ENCODE peak calls at places on chromosome 3, in six cellular contexts. Y is BE2C, P is stomach, B is colonic mucosa, N is kidney, Z is endodermal cell. K is an unnamed sample.

GRCh38 chr3:48931944-48932580 is 13.4 kb downstream of the ARIH2 start:
- DNase-seq in Y (no peak), P (no peak), B (no peak), N (no peak), Z (no peak), K (no peak)

GRCh38 chr3:37492977-37493471 is 318.6 kb upstream of the LRRFIP2 start:
- DNase-seq in Y (peak; percentile 58), P (no peak), B (no peak), N (no peak), Z (no peak), K (peak; percentile 56)

GRCh38 chr3:125585595-125586223 is 9.6 kb downstream of the OSBPL11 start:
- DNase-seq in Y (peak; percentile 67), P (peak; percentile 62), B (peak; percentile 63), N (no peak), Z (peak; percentile 86), K (peak; percentile 76)

GRCh38 chr3:195009607-195010006 is 261.4 kb downstream of the XXYLT1 start:
- DNase-seq in Y (no peak), P (peak; percentile 24), B (no peak), N (no peak), Z (no peak), K (no peak)

GRCh38 chr3:134769469-134769868 is 25.6 kb upstream of the EPHB1 start:
- DNase-seq in Y (no peak), P (no peak), B (no peak), N (no peak), Z (no peak), K (no peak)

GRCh38 chr3:53633197-53633787 is 138.9 kb downstream of the CACNA1D start:
- DNase-seq in Y (no peak), P (no peak), B (peak; percentile 28), N (no peak), Z (no peak), K (no peak)

GRCh38 chr3:30810617-30811016 is 83.8 kb downstream of the GADL1 start:
- DNase-seq in Y (no peak), P (no peak), B (no peak), N (peak; percentile 66), Z (no peak), K (no peak)

GRCh38 chr3:75906555-75907112 is 121.3 kb upstream of the ZNF717 start:
- DNase-seq in Y (peak; percentile 58), P (no peak), B (no peak), N (peak; percentile 61), Z (peak; percentile 94), K (peak; percentile 91)

GRCh38 chr3:39021465-39022274 is 30.1 kb downstream of the SCN11A start:
- DNase-seq in Y (no peak), P (no peak), B (no peak), N (no peak), Z (no peak), K (no peak)

GRCh38 chr3:177729939-177730700 is 532.8 kb upstream of the TBL1XR1 start:
- DNase-seq in Y (peak; percentile 80), P (no peak), B (peak; percentile 23), N (peak; percentile 77), Z (no peak), K (no peak)

GRCh38 chr3:53085476-53085875 is 39.6 kb upstream of the SFMBT1 start:
- DNase-seq in Y (no peak), P (no peak), B (no peak), N (no peak), Z (no peak), K (no peak)

GRCh38 chr3:189824629-189825312 is 193.6 kb downstream of the TP63 start:
- DNase-seq in Y (no peak), P (no peak), B (no peak), N (no peak), Z (no peak), K (no peak)

GRCh38 chr3:134985841-134986520 is 190.9 kb downstream of the EPHB1 start:
- DNase-seq in Y (no peak), P (no peak), B (no peak), N (no peak), Z (no peak), K (no peak)

GRCh38 chr3:134677196-134677986 is 26.6 kb upstream of the KY start:
- DNase-seq in Y (no peak), P (no peak), B (peak; percentile 27), N (no peak), Z (peak; percentile 92), K (peak; percentile 69)

GRCh38 chr3:184371570-184372018 is 6.4 kb downstream of the THPO start:
- DNase-seq in Y (peak; percentile 82), P (peak; percentile 87), B (peak; percentile 76), N (peak; percentile 92), Z (peak; percentile 94), K (peak; percentile 84)

GRCh38 chr3:197960694-197961581 is 921 bp downstream of the LMLN start:
- DNase-seq in Y (no peak), P (no peak), B (no peak), N (no peak), Z (no peak), K (no peak)

GRCh38 chr3:172520332-172520831 is 2.8 kb downstream of the TNFSF10 start:
- DNase-seq in Y (no peak), P (no peak), B (peak; percentile 56), N (no peak), Z (no peak), K (no peak)

GRCh38 chr3:126538316-126538715 is 14.4 kb downstream of the CHST13 start:
- DNase-seq in Y (peak; percentile 11), P (no peak), B (no peak), N (peak; percentile 63), Z (no peak), K (no peak)

GRCh38 chr3:42037318-42037945 is 53.7 kb upstream of the TRAK1 start:
- DNase-seq in Y (no peak), P (no peak), B (peak; percentile 14), N (no peak), Z (no peak), K (no peak)

GRCh38 chr3:56205406-56205805 is 262.9 kb downstream of the ERC2 start:
- DNase-seq in Y (no peak), P (no peak), B (no peak), N (no peak), Z (no peak), K (no peak)

GRCh38 chr3:53067571-53067970 is 21.7 kb upstream of the SFMBT1 start:
- DNase-seq in Y (peak; percentile 23), P (no peak), B (no peak), N (no peak), Z (no peak), K (no peak)

GRCh38 chr3:143832433-143832832 is 15.8 kb downstream of the SLC9A9 start:
- DNase-seq in Y (no peak), P (no peak), B (no peak), N (no peak), Z (no peak), K (no peak)

GRCh38 chr3:33219175-33219487 is 521 bp upstream of the SUSD5 start:
- DNase-seq in Y (no peak), P (no peak), B (no peak), N (no peak), Z (no peak), K (no peak)

GRCh38 chr3:49634736-49635135 is 39.4 kb upstream of the APEH start:
- DNase-seq in Y (peak; percentile 23), P (no peak), B (no peak), N (no peak), Z (peak; percentile 62), K (no peak)

GRCh38 chr3:66450389-66451022 is 50.3 kb downstream of the LRIG1 start:
- DNase-seq in Y (no peak), P (peak; percentile 76), B (peak; percentile 81), N (no peak), Z (no peak), K (no peak)

GRCh38 chr3:16502347-16502908 is 11.1 kb downstream of the RFTN1 start:
- DNase-seq in Y (no peak), P (no peak), B (no peak), N (no peak), Z (no peak), K (no peak)

GRCh38 chr3:16498130-16498890 is 15.2 kb downstream of the RFTN1 start:
- DNase-seq in Y (no peak), P (no peak), B (no peak), N (no peak), Z (peak; percentile 57), K (no peak)

GRCh38 chr3:16500093-16500492 is 13.4 kb downstream of the RFTN1 start:
- DNase-seq in Y (no peak), P (no peak), B (no peak), N (no peak), Z (no peak), K (no peak)

GRCh38 chr3:16503191-16503776 is 10.2 kb downstream of the RFTN1 start:
- DNase-seq in Y (no peak), P (no peak), B (no peak), N (no peak), Z (no peak), K (no peak)

GRCh38 chr3:16500911-16501310 is 12.6 kb downstream of the RFTN1 start:
- DNase-seq in Y (no peak), P (no peak), B (no peak), N (no peak), Z (no peak), K (no peak)
- H3K4me1 ChIP-seq in Y (no peaks in the 10 kb centered on the region), P (no peaks in the 10 kb centered on the region), B (no peaks in the 10 kb centered on the region), N (no peaks in the 10 kb centered on the region), Z (no peaks in the 10 kb centered on the region), K (no peaks in the 10 kb centered on the region)

GRCh38 chr3:58074997-58075396 is 66.8 kb downstream of the FLNB start:
- DNase-seq in Y (no peak), P (no peak), B (no peak), N (no peak), Z (no peak), K (no peak)

GRCh38 chr3:58079773-58080172 is 71.6 kb downstream of the FLNB start:
- DNase-seq in Y (no peak), P (no peak), B (no peak), N (no peak), Z (no peak), K (no peak)

GRCh38 chr3:58074126-58074715 is 66.0 kb downstream of the FLNB start:
- DNase-seq in Y (no peak), P (no peak), B (no peak), N (no peak), Z (no peak), K (no peak)

GRCh38 chr3:58078610-58079009 is 70.4 kb downstream of the FLNB start:
- DNase-seq in Y (no peak), P (no peak), B (no peak), N (no peak), Z (no peak), K (no peak)

GRCh38 chr3:58077586-58078285 is 69.5 kb downstream of the FLNB start:
- DNase-seq in Y (no peak), P (no peak), B (no peak), N (no peak), Z (no peak), K (no peak)
- H3K36me3 ChIP-seq in Y (no peaks in the 10 kb centered on the region), P (peaks cover 57% of the 10 kb centered on the region), B (no peaks in the 10 kb centered on the region), N (peaks cover 38% of the 10 kb centered on the region), Z (peaks cover 87% of the 10 kb centered on the region), K (peaks cover 29% of the 10 kb centered on the region)

DNA sequence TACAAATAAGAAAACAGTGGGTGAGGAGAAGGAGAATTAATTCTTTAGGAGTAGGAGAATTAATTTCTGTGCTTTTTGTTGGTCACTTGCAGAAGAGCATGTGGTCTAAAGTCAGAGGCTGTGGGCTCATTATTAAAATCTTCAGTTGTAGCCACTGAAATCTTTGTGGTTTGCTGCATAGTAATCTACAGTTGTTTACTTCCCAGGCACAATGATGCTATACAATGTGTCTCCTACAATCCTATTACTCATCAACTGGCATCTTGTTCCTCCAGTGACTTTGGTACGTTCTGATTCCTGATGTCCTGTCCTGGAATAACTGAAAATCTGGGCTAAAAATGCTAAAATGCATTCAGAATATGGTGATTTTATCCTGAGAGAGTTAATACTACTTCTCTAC is 21.0 kb downstream of the IFT122 start:
- DNase-seq in Y (no peak), P (no peak), B (no peak), N (no peak), Z (no peak), K (no peak)
- H3K4me3 ChIP-seq in Y (no peak overlapping the region), P (no peak overlapping the region), B (no peak overlapping the region), N (no peak overlapping the region), Z (no peak overlapping the region), K (no peak overlapping the region)

GRCh38 chr3:52023101-52023770 is 27.5 kb upstream of the RPL29 start:
- DNase-seq in Y (no peak), P (no peak), B (no peak), N (no peak), Z (no peak), K (no peak)
- H3K4me1 ChIP-seq in Y (peaks cover 20% of the 10 kb centered on the region), P (no peaks in the 10 kb centered on the region), B (no peaks in the 10 kb centered on the region), N (peaks cover 37% of the 10 kb centered on the region), Z (no peaks in the 10 kb centered on the region), K (no peaks in the 10 kb centered on the region)

K was measured in HAP-1.